ENCODE peak calls at places on chromosome 22, in seven cellular contexts. E, B, Q, Z, A, C and N are unnamed samples.

GRCh38 chr22:21816787-21817496 is 50.5 kb downstream of the MAPK1 start:
- DNase-seq in E (no peak), B (no peak), Q (no peak), Z (peak; percentile 20), A (peak; percentile 73), C (peak; percentile 61), N (no peak)

GRCh38 chr22:29524440-29525191 is 28.9 kb downstream of the THOC5 start:
- DNase-seq in E (no peak), B (peak; percentile 46), Q (peak; percentile 56), Z (peak; percentile 29), A (peak; percentile 26), C (no peak), N (peak; percentile 78)

GRCh38 chr22:48099671-48100070 is 1337.2 kb downstream of the TBC1D22A start:
- DNase-seq in E (no peak), B (no peak), Q (no peak), Z (no peak), A (no peak), C (no peak), N (no peak)

GRCh38 chr22:49197986-49198704 is 629.5 kb downstream of the BRD1 start:
- DNase-seq in E (no peak), B (no peak), Q (no peak), Z (no peak), A (no peak), C (no peak), N (no peak)

GRCh38 chr22:22424210-22424800 is 84.2 kb downstream of the ZNF280B start:
- DNase-seq in E (no peak), B (no peak), Q (peak; percentile 56), Z (no peak), A (no peak), C (no peak), N (no peak)

GRCh38 chr22:30116362-30117117 is 36.3 kb downstream of the HORMAD2 start:
- DNase-seq in E (no peak), B (peak; percentile 52), Q (no peak), Z (no peak), A (no peak), C (no peak), N (no peak)

GRCh38 chr22:44591146-44591790 is 93.2 kb upstream of the RTL6 start:
- DNase-seq in E (no peak), B (no peak), Q (no peak), Z (no peak), A (no peak), C (no peak), N (no peak)

GRCh38 chr22:35971418-35972119 is 57.1 kb downstream of the RBFOX2 start:
- DNase-seq in E (no peak), B (peak; percentile 58), Q (no peak), Z (peak; percentile 65), A (no peak), C (no peak), N (no peak)

GRCh38 chr22:41217553-41218157 is 12.5 kb downstream of the L3MBTL2 start:
- DNase-seq in E (no peak), B (no peak), Q (peak; percentile 64), Z (no peak), A (no peak), C (no peak), N (no peak)

GRCh38 chr22:21710156-21710555 is 25.4 kb downstream of the YPEL1 start:
- DNase-seq in E (no peak), B (no peak), Q (no peak), Z (no peak), A (no peak), C (no peak), N (no peak)

GRCh38 chr22:47623740-47624103 is 861.3 kb downstream of the TBC1D22A start:
- DNase-seq in E (no peak), B (no peak), Q (peak; percentile 33), Z (no peak), A (peak; percentile 28), C (no peak), N (no peak)

GRCh38 chr22:49137216-49137840 is 690.3 kb downstream of the BRD1 start:
- DNase-seq in E (no peak), B (no peak), Q (no peak), Z (no peak), A (no peak), C (no peak), N (no peak)

DNA sequence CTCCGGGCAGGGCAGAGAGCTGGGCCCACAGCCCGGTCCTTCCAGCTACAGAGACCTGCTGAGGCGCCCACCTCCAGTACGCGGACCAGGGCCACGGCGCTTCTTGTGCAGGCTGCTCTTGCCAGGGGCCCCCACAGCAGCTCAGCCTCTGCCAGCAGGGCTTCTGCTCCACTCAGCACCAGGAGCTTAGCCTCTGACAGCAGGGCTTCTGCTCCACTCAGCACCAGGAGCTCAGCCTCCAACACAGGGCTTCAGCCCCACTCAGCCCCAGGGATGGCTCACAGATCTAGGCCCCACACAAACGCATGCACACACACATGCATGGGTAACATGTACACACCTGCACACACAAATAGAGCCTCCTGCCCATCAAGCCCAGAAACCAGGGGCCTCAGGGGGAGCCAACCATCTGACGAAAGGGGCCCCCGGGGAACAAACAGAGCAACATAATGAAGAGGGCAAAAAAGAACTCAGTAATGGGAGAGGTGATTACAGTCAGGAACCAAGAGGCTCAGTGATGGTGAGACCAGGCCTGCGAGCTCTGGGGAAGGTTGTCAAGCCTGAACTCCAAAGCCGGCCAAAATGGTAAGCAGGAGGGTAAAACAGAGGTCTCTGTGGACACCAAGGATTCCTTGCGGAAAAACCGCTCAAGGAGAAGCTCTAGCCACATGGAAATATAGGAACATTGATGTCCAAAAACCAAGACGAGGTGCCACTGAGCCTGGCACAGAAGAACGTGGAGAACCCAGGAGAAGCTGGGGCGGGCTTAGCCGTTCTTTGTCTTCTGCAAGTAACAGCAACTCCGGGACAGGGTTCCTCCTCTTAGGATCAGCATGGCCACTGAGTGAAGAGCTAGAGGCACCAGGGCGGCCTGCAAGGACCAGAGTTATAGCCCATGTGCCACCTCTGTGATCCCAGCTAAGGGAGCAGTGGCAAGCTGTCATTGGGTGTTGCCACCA is 46.5 kb downstream of the GNB1L start:
- DNase-seq in E (no peak), B (no peak), Q (no peak), Z (no peak), A (no peak), C (no peak), N (no peak)
- TF ChIP-seq JUND in E (no peak), B (no peak), Q (no peak), Z (no peak), A (no peak), C (no peak), N (no peak)

GRCh38 chr22:25760294-25760693 is 18.3 kb downstream of the MYO18B start:
- DNase-seq in E (no peak), B (peak; percentile 32), Q (no peak), Z (no peak), A (no peak), C (no peak), N (no peak)
- TF ChIP-seq JUND in E (no peak), B (no peak), Q (no peak), Z (no peak), A (no peak), C (no peak), N (no peak)

GRCh38 chr22:24027389-24027980 is 16.4 kb downstream of the CABIN1 start:
- DNase-seq in E (no peak), B (no peak), Q (no peak), Z (no peak), A (no peak), C (no peak), N (no peak)

GRCh38 chr22:24029304-24029703 is 18.2 kb downstream of the CABIN1 start:
- DNase-seq in E (no peak), B (no peak), Q (no peak), Z (no peak), A (no peak), C (no peak), N (no peak)

GRCh38 chr22:24027991-24028390 is 16.9 kb downstream of the CABIN1 start:
- DNase-seq in E (no peak), B (no peak), Q (no peak), Z (no peak), A (no peak), C (no peak), N (no peak)

GRCh38 chr22:24028533-24028932 is 17.4 kb downstream of the CABIN1 start:
- DNase-seq in E (no peak), B (no peak), Q (no peak), Z (no peak), A (no peak), C (no peak), N (no peak)

DNA sequence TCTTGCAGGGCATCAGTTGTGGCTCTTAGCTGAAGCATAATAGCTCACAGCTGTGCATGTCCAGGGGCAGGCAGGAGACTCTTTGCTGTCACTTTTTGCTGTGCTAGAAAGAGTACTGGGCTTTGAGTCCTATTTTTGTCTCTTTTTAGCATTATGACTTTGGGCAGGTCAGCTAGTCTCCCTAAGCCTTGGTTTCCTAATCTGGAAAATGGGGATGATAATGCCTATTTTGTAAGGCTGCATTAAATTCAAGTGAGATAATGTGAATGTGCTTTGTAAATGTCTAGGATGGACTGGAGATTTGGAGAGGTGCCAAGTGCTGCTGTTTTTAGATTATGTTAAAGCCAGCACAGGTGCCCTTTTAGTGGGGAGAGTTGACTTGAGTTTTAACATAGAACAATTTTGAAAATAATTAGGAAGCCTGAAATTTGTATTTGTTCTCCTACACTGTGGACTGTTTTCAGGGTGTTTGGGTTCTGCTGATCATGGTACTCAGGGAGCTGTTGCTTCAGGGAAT is 19.1 kb downstream of the CABIN1 start:
- DNase-seq in E (no peak), B (no peak), Q (no peak), Z (no peak), A (no peak), C (no peak), N (no peak)
- TF ChIP-seq JUND in E (no peak), B (no peak), Q (no peak), Z (no peak), A (no peak), C (no peak), N (no peak)

DNA sequence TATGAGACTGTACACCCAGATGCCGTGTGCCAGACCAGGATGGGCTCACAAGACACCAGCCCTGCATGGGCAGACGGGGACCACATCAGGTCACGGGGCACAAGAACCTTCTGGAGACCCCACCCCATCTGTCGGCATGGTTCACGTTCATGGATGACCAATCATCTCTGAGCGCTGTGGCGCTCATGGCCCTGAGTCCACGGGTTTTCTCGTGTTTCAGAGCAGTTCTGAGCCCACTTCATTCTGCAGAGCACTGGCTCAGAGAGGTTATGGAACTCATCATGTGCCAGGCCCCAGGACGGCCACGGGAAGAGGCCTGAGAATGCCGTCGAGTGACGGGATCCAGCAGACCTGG is 63.0 kb upstream of the PPARA start:
- DNase-seq in E (no peak), B (no peak), Q (no peak), Z (no peak), A (no peak), C (no peak), N (no peak)
- TF ChIP-seq JUND in E (no peak), B (no peak), Q (no peak), Z (no peak), A (no peak), C (no peak), N (no peak)

DNA sequence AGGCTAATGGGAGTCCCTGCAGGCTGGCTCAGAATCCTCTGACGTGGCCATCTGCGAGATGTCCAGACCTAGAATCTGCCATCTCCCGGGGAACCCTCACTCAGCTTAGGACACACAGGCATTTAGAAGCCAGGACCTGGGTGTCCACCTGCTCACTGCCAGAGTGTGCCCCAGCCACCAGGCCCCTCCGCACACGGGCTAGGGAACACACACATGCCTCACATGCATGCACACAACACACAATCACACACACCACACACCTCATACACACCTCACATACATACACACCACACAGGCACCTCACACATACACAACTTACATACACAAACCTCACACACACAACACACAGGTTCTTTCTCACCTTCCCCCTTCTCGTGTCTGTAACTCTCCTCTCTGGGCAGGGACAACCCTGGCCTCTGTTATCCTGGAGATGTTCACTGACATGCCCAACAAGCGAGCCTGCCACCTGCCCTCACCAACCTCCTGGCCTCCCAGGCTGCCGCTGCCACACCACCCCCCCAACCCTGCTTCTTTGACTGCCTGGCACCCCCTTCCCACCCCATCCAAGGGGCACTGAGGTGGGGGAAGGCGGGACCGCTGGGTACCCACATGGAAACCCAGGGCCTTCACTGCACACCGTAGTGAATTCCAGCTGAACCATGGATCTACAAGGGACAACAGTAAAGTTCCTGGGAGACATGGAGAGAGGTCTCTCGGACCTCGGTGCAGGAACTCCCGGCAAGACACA is 38.1 kb downstream of the GNB1L start:
- DNase-seq in E (no peak), B (no peak), Q (peak; percentile 37), Z (no peak), A (no peak), C (no peak), N (no peak)
- TF ChIP-seq JUND in E (no peak), B (no peak), Q (no peak), Z (no peak), A (no peak), C (no peak), N (no peak)